ENCODE peak calls at places on chromosomes 2 and 18, in four cellular contexts. One of them, this sample, is unnamed.

GRCh38 chr2:7552825-7553550 is 635.8 kb downstream of the RNF144A start:
- DNase-seq in hippocampal formation: no peak
- DNase-seq in activated CD8-positive, alpha-beta memory T cell treated with anti-CD3 and anti-CD28 coated beads for 48 hours: no peak
- DNase-seq in CD8-positive, alpha-beta memory T cell: no peak
- DNase-seq in this sample: no peak

GRCh38 chr2:217653240-217653639 is 349.6 kb downstream of the TNS1 start:
- DNase-seq in hippocampal formation: peak; percentile 38
- DNase-seq in activated CD8-positive, alpha-beta memory T cell treated with anti-CD3 and anti-CD28 coated beads for 48 hours: no peak
- DNase-seq in CD8-positive, alpha-beta memory T cell: no peak
- DNase-seq in this sample: peak; percentile 21

GRCh38 chr2:26583381-26583911 is 57.7 kb downstream of the CIB4 start:
- DNase-seq in hippocampal formation: no peak
- DNase-seq in activated CD8-positive, alpha-beta memory T cell treated with anti-CD3 and anti-CD28 coated beads for 48 hours: no peak
- DNase-seq in CD8-positive, alpha-beta memory T cell: no peak
- DNase-seq in this sample: no peak

GRCh38 chr18:13548944-13549878 is 177.1 kb downstream of the FAM210A start:
- DNase-seq in hippocampal formation: no peak
- DNase-seq in activated CD8-positive, alpha-beta memory T cell treated with anti-CD3 and anti-CD28 coated beads for 48 hours: no peak
- DNase-seq in CD8-positive, alpha-beta memory T cell: no peak
- DNase-seq in this sample: peak; percentile 62

GRCh38 chr2:75200140-75200985 is 1.0 kb upstream of the TACR1 start:
- DNase-seq in hippocampal formation: peak; percentile 49
- DNase-seq in activated CD8-positive, alpha-beta memory T cell treated with anti-CD3 and anti-CD28 coated beads for 48 hours: no peak
- DNase-seq in CD8-positive, alpha-beta memory T cell: no peak
- DNase-seq in this sample: peak; percentile 72

GRCh38 chr2:9984217-9984739 is 32.8 kb downstream of the GRHL1 start:
- DNase-seq in hippocampal formation: no peak
- DNase-seq in activated CD8-positive, alpha-beta memory T cell treated with anti-CD3 and anti-CD28 coated beads for 48 hours: no peak
- DNase-seq in CD8-positive, alpha-beta memory T cell: no peak
- DNase-seq in this sample: peak; percentile 22

GRCh38 chr2:240898108-240898730 is 2.3 kb upstream of the MAB21L4 start:
- DNase-seq in hippocampal formation: no peak
- DNase-seq in activated CD8-positive, alpha-beta memory T cell treated with anti-CD3 and anti-CD28 coated beads for 48 hours: no peak
- DNase-seq in CD8-positive, alpha-beta memory T cell: no peak
- DNase-seq in this sample: no peak

GRCh38 chr2:11446733-11447248 is 19.2 kb downstream of the E2F6 start:
- DNase-seq in hippocampal formation: peak; percentile 18
- DNase-seq in activated CD8-positive, alpha-beta memory T cell treated with anti-CD3 and anti-CD28 coated beads for 48 hours: no peak
- DNase-seq in CD8-positive, alpha-beta memory T cell: peak; percentile 23
- DNase-seq in this sample: peak; percentile 60

GRCh38 chr2:64453710-64454315 is at the start of gene LGALSL:
- DNase-seq in hippocampal formation: peak; percentile 70
- DNase-seq in activated CD8-positive, alpha-beta memory T cell treated with anti-CD3 and anti-CD28 coated beads for 48 hours: peak; percentile 23
- DNase-seq in CD8-positive, alpha-beta memory T cell: peak; percentile 6
- DNase-seq in this sample: no peak

GRCh38 chr2:24821433-24821891 is 28.2 kb downstream of the CENPO start:
- DNase-seq in hippocampal formation: no peak
- DNase-seq in activated CD8-positive, alpha-beta memory T cell treated with anti-CD3 and anti-CD28 coated beads for 48 hours: no peak
- DNase-seq in CD8-positive, alpha-beta memory T cell: no peak
- DNase-seq in this sample: no peak

GRCh38 chr2:100601661-100602060 is 38.9 kb downstream of the PDCL3 start:
- DNase-seq in hippocampal formation: no peak
- DNase-seq in activated CD8-positive, alpha-beta memory T cell treated with anti-CD3 and anti-CD28 coated beads for 48 hours: no peak
- DNase-seq in CD8-positive, alpha-beta memory T cell: no peak
- DNase-seq in this sample: no peak

This sample was measured in putamen.